ENCODE peak calls at places on chromosome 9, in nine cellular contexts. One of them, this sample, is unnamed.

GRCh38 chr9:93131599-93132286 is 2.3 kb downstream of the NINJ1 start:
- DNase-seq in heart left ventricle: peak
- DNase-seq in transverse colon: peak
- DNase-seq in B cell: no peak
- DNase-seq in AG10803: no peak
- DNase-seq in AG04449: no peak
- DNase-seq in fibroblast of lung: no peak
- DNase-seq in colonic mucosa: no peak
- DNase-seq in GM06990: no peak
- DNase-seq in this sample: no peak

GRCh38 chr9:19619221-19619620 is 169.6 kb downstream of the SLC24A2 start:
- DNase-seq in heart left ventricle: no peak
- DNase-seq in transverse colon: no peak
- DNase-seq in B cell: no peak
- DNase-seq in AG10803: no peak
- DNase-seq in AG04449: no peak
- DNase-seq in fibroblast of lung: no peak
- DNase-seq in colonic mucosa: no peak
- DNase-seq in GM06990: no peak
- DNase-seq in this sample: no peak

GRCh38 chr9:17315341-17315740 is 180.5 kb downstream of the CNTLN start:
- DNase-seq in heart left ventricle: no peak
- DNase-seq in transverse colon: no peak
- DNase-seq in B cell: no peak
- DNase-seq in AG10803: peak
- DNase-seq in AG04449: no peak
- DNase-seq in fibroblast of lung: no peak
- DNase-seq in colonic mucosa: no peak
- DNase-seq in GM06990: no peak
- DNase-seq in this sample: no peak

GRCh38 chr9:99451121-99451606 is 229.1 kb downstream of the SEC61B start:
- DNase-seq in heart left ventricle: peak
- DNase-seq in transverse colon: no peak
- DNase-seq in B cell: no peak
- DNase-seq in AG10803: peak
- DNase-seq in AG04449: no peak
- DNase-seq in fibroblast of lung: no peak
- DNase-seq in colonic mucosa: no peak
- DNase-seq in GM06990: no peak
- DNase-seq in this sample: no peak

GRCh38 chr9:22337261-22337660 is 109.4 kb upstream of the DMRTA1 start:
- DNase-seq in heart left ventricle: no peak
- DNase-seq in transverse colon: no peak
- DNase-seq in B cell: no peak
- DNase-seq in AG10803: peak
- DNase-seq in AG04449: no peak
- DNase-seq in fibroblast of lung: no peak
- DNase-seq in colonic mucosa: no peak
- DNase-seq in GM06990: no peak
- DNase-seq in this sample: no peak

GRCh38 chr9:118595719-118596305 is 773.4 kb downstream of the BRINP1 start:
- DNase-seq in heart left ventricle: no peak
- DNase-seq in transverse colon: peak
- DNase-seq in B cell: no peak
- DNase-seq in AG10803: peak
- DNase-seq in AG04449: no peak
- DNase-seq in fibroblast of lung: peak
- DNase-seq in colonic mucosa: no peak
- DNase-seq in GM06990: no peak
- DNase-seq in this sample: peak

GRCh38 chr9:109250311-109250741 is 70.5 kb downstream of the EPB41L4B start:
- DNase-seq in heart left ventricle: no peak
- DNase-seq in transverse colon: peak
- DNase-seq in B cell: no peak
- DNase-seq in AG10803: no peak
- DNase-seq in AG04449: no peak
- DNase-seq in fibroblast of lung: no peak
- DNase-seq in colonic mucosa: peak
- DNase-seq in GM06990: no peak
- DNase-seq in this sample: no peak

GRCh38 chr9:133133680-133134418 is 12.8 kb upstream of the RALGDS start:
- DNase-seq in heart left ventricle: peak
- DNase-seq in transverse colon: peak
- DNase-seq in B cell: peak
- DNase-seq in AG10803: peak
- DNase-seq in AG04449: peak
- DNase-seq in fibroblast of lung: peak
- DNase-seq in colonic mucosa: peak
- DNase-seq in GM06990: peak
- DNase-seq in this sample: peak

DNA sequence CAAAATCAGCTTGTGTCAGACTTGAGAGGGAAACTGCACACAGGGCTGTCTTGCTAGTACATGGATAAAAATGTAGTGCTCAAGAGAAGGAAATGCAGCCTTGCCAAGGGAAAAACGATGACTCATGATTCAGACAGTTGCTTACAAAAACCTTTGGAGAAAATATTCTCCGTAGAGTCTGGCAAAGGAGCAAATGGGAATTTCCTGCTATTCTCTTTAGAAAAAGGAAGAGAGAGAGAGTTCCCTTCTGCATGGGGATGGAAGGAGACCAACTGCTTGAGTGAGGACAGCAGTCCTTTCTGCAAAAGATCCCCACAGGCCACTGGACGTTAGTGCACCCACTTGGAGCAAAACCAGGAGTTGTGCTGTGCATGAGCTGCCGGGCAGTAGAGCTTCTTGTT is 7.6 kb downstream of the IFNB1 start:
- DNase-seq in heart left ventricle: peak
- DNase-seq in transverse colon: peak
- DNase-seq in B cell: no peak
- DNase-seq in AG10803: peak
- DNase-seq in AG04449: peak
- DNase-seq in fibroblast of lung: peak
- DNase-seq in colonic mucosa: no peak
- DNase-seq in GM06990: no peak
- DNase-seq in this sample: peak
- TF ChIP-seq CTCF in heart left ventricle: peak
- TF ChIP-seq CTCF in transverse colon: peak
- TF ChIP-seq CTCF in B cell: no peak
- TF ChIP-seq CTCF in AG10803: peak
- TF ChIP-seq CTCF in AG04449: no peak
- TF ChIP-seq CTCF in fibroblast of lung: peak
- TF ChIP-seq CTCF in colonic mucosa: no peak
- TF ChIP-seq CTCF in GM06990: no peak
- TF ChIP-seq CTCF in this sample: peak

GRCh38 chr9:97633859-97634485 is 351 bp downstream of the NCBP1 start:
- DNase-seq in heart left ventricle: no peak
- DNase-seq in transverse colon: no peak
- DNase-seq in B cell: no peak
- DNase-seq in AG10803: no peak
- DNase-seq in AG04449: no peak
- DNase-seq in fibroblast of lung: no peak
- DNase-seq in colonic mucosa: no peak
- DNase-seq in GM06990: no peak
- DNase-seq in this sample: peak

GRCh38 chr9:97635026-97635425 is 1.4 kb downstream of the NCBP1 start:
- DNase-seq in heart left ventricle: no peak
- DNase-seq in transverse colon: no peak
- DNase-seq in B cell: no peak
- DNase-seq in AG10803: no peak
- DNase-seq in AG04449: no peak
- DNase-seq in fibroblast of lung: no peak
- DNase-seq in colonic mucosa: no peak
- DNase-seq in GM06990: no peak
- DNase-seq in this sample: no peak

GRCh38 chr9:97632406-97632991 is 669 bp downstream of the TSTD2 start:
- DNase-seq in heart left ventricle: peak
- DNase-seq in transverse colon: peak
- DNase-seq in B cell: no peak
- DNase-seq in AG10803: peak
- DNase-seq in AG04449: peak
- DNase-seq in fibroblast of lung: peak
- DNase-seq in colonic mucosa: peak
- DNase-seq in GM06990: no peak
- DNase-seq in this sample: no peak

GRCh38 chr9:97636903-97637302 is 3.3 kb downstream of the NCBP1 start:
- DNase-seq in heart left ventricle: no peak
- DNase-seq in transverse colon: no peak
- DNase-seq in B cell: no peak
- DNase-seq in AG10803: no peak
- DNase-seq in AG04449: no peak
- DNase-seq in fibroblast of lung: no peak
- DNase-seq in colonic mucosa: no peak
- DNase-seq in GM06990: no peak
- DNase-seq in this sample: no peak

DNA sequence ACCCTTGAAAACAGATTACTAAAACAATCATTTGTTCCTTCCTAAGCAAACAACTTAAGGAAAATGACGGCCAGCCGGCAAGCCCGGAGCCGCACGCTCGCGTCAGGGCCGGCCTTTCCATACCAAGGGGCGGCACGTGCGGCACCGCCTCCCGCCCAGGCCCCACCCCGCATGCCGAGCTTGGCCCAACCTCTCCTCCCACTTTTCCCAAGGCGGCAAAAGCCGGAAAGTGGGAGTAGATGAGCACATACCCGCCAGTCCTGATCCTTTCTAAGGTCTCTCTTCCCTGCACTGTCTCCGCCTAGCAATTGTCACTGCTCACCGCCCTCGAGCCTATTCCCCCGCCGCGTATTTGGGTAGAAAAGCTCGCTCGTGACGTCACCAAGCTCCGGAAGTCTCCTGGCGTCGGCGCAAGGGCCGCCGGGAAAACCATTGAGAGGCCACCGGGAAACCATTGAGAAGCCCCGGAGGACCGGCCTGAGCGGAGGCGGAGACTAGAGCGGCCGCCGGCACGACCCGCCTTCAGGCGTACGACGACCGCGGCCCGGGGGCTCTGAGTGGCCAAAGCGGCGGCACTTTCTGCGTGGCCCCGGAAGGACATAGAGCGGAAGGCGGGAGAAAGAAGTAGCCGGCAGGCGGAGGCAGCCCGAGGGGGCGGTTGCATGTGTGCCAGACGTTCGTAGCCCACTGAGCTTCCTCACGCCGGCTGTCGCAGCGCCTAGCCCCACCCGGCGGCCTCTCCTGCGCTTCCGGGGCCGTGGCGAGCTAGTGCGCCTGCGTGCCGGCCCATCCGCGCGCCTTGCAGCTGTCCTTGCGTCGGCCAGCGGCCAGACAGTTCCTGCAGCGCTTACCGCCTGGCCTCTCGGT is at the start of the genes NCBP1 and TSTD2:
- DNase-seq in heart left ventricle: peak
- DNase-seq in transverse colon: peak
- DNase-seq in B cell: peak
- DNase-seq in AG10803: peak
- DNase-seq in AG04449: peak
- DNase-seq in fibroblast of lung: peak
- DNase-seq in colonic mucosa: peak
- DNase-seq in GM06990: peak
- DNase-seq in this sample: peak
- TF ChIP-seq CTCF in heart left ventricle: no peak
- TF ChIP-seq CTCF in transverse colon: no peak
- TF ChIP-seq CTCF in B cell: no peak
- TF ChIP-seq CTCF in AG10803: no peak
- TF ChIP-seq CTCF in AG04449: no peak
- TF ChIP-seq CTCF in fibroblast of lung: no peak
- TF ChIP-seq CTCF in colonic mucosa: no peak
- TF ChIP-seq CTCF in GM06990: no peak
- TF ChIP-seq CTCF in this sample: no peak

GRCh38 chr9:124774131-124774978 is 2.6 kb upstream of the OLFML2A start:
- DNase-seq in heart left ventricle: peak
- DNase-seq in transverse colon: peak
- DNase-seq in B cell: peak
- DNase-seq in AG10803: peak
- DNase-seq in AG04449: no peak
- DNase-seq in fibroblast of lung: peak
- DNase-seq in colonic mucosa: peak
- DNase-seq in GM06990: peak
- DNase-seq in this sample: peak

GRCh38 chr9:124778575-124779367 is 1.8 kb downstream of the OLFML2A start:
- DNase-seq in heart left ventricle: no peak
- DNase-seq in transverse colon: no peak
- DNase-seq in B cell: no peak
- DNase-seq in AG10803: no peak
- DNase-seq in AG04449: no peak
- DNase-seq in fibroblast of lung: no peak
- DNase-seq in colonic mucosa: no peak
- DNase-seq in GM06990: no peak
- DNase-seq in this sample: no peak

GRCh38 chr9:124779368-124780059 is 2.6 kb downstream of the OLFML2A start:
- DNase-seq in heart left ventricle: peak
- DNase-seq in transverse colon: no peak
- DNase-seq in B cell: no peak
- DNase-seq in AG10803: peak
- DNase-seq in AG04449: peak
- DNase-seq in fibroblast of lung: peak
- DNase-seq in colonic mucosa: no peak
- DNase-seq in GM06990: no peak
- DNase-seq in this sample: peak

GRCh38 chr9:124776613-124776951 is 351 bp upstream of the OLFML2A start:
- DNase-seq in heart left ventricle: no peak
- DNase-seq in transverse colon: no peak
- DNase-seq in B cell: no peak
- DNase-seq in AG10803: no peak
- DNase-seq in AG04449: no peak
- DNase-seq in fibroblast of lung: no peak
- DNase-seq in colonic mucosa: no peak
- DNase-seq in GM06990: no peak
- DNase-seq in this sample: no peak

DNA sequence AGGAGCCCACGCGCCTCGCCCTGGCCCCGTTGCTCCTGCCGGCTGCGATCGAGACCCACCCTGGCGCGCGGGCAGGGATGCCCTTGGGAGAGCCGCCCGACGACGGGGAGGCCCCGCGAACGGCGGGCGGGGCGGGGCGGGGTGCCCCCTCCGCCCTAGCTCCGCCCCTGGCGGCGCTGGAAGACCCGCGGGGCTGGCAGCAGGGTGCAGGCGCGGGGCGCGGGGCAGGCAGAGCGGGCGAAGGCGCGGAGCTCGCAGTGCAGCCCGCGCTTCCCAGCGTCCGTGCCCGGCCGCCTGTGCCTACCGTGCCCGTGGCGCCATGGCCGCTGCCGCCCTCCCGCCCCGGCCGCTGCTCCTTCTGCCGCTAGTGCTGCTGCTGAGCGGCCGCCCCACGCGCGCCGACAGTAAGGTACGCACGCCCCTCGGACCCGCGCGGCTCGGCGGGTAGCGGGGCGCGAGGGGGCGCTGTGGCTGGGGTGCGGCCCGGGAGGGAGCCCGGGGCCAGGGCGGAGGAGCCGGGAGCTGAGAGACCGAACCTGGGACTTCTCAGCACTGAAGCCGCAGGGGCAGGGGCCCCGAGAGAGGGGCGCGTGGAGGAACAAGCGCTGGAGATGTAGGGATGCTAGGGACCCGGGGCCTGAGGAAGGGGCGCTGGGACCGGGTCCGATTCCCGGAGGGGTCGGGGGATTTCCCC is at the start of gene OLFML2A:
- DNase-seq in heart left ventricle: no peak
- DNase-seq in transverse colon: peak
- DNase-seq in B cell: no peak
- DNase-seq in AG10803: no peak
- DNase-seq in AG04449: no peak
- DNase-seq in fibroblast of lung: no peak
- DNase-seq in colonic mucosa: no peak
- DNase-seq in GM06990: peak
- DNase-seq in this sample: no peak
- TF ChIP-seq CTCF in heart left ventricle: peak
- TF ChIP-seq CTCF in transverse colon: no peak
- TF ChIP-seq CTCF in B cell: peak
- TF ChIP-seq CTCF in AG10803: no peak
- TF ChIP-seq CTCF in AG04449: peak
- TF ChIP-seq CTCF in fibroblast of lung: peak
- TF ChIP-seq CTCF in colonic mucosa: no peak
- TF ChIP-seq CTCF in GM06990: no peak
- TF ChIP-seq CTCF in this sample: peak

DNA sequence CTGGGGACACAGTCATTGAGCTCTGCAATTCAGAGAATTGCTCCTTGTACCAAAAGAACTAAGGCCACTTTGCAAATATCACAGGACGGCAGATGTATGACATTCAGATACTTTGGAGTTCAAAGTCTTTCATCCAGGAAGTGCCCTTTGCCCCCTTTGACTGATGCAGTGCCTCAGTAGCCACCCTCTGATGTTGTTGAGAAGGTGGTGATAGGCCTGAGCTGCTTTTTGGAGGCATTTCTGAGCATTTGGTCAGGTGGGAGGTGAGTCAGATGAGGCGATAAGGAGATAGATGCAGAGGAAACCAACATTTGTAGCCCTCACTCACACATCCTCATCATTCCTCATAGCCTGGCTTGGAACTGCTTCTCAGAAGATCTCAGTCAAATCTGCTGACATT is 63.4 kb downstream of the ANGPTL2 start:
- DNase-seq in heart left ventricle: no peak
- DNase-seq in transverse colon: no peak
- DNase-seq in B cell: peak
- DNase-seq in AG10803: no peak
- DNase-seq in AG04449: no peak
- DNase-seq in fibroblast of lung: no peak
- DNase-seq in colonic mucosa: no peak
- DNase-seq in GM06990: no peak
- DNase-seq in this sample: no peak
- TF ChIP-seq CTCF in heart left ventricle: no peak
- TF ChIP-seq CTCF in transverse colon: no peak
- TF ChIP-seq CTCF in B cell: no peak
- TF ChIP-seq CTCF in AG10803: no peak
- TF ChIP-seq CTCF in AG04449: no peak
- TF ChIP-seq CTCF in fibroblast of lung: no peak
- TF ChIP-seq CTCF in colonic mucosa: no peak
- TF ChIP-seq CTCF in GM06990: no peak
- TF ChIP-seq CTCF in this sample: no peak

This sample was measured in MCF 10A.